ENCODE peak calls at places on chromosomes 7 and 10, in six cellular contexts. N is SJCRH30, D is HCT116, R is GM12878, S is GM23248, T is substantia nigra. U is an unnamed sample.

GRCh38 chr7:152462995-152463713 is 27.4 kb upstream of the KMT2C start:
- DNase-seq in N (peak; percentile 88), D (no peak), R (no peak), S (peak; percentile 66), T (no peak), U (peak; percentile 48)

GRCh38 chr10:97873569-97873968 is 23.9 kb downstream of the GOLGA7B start:
- DNase-seq in N (no peak), D (no peak), R (no peak), S (peak; percentile 56), T (no peak), U (no peak)

GRCh38 chr7:22477876-22478450 is 22.0 kb downstream of the STEAP1B start:
- DNase-seq in N (no peak), D (no peak), R (no peak), S (no peak), T (no peak), U (no peak)

GRCh38 chr10:68086011-68086410 is 10.9 kb upstream of the HERC4 start:
- DNase-seq in N (no peak), D (no peak), R (no peak), S (peak; percentile 46), T (no peak), U (no peak)

GRCh38 chr7:135771961-135772638 is 23.5 kb upstream of the FAM180A start:
- DNase-seq in N (peak; percentile 58), D (no peak), R (no peak), S (peak; percentile 66), T (no peak), U (no peak)

GRCh38 chr7:13327669-13328068 is 640.2 kb downstream of the ARL4A start:
- DNase-seq in N (no peak), D (no peak), R (no peak), S (peak; percentile 4), T (no peak), U (no peak)

GRCh38 chr10:70494536-70494935 is 16.0 kb downstream of the PALD1 start:
- DNase-seq in N (no peak), D (no peak), R (no peak), S (peak; percentile 47), T (no peak), U (no peak)

GRCh38 chr7:963236-964078 is 9.0 kb upstream of the ADAP1 start:
- DNase-seq in N (no peak), D (no peak), R (no peak), S (no peak), T (no peak), U (no peak)

GRCh38 chr7:127337581-127337980 is 54.9 kb downstream of the ZNF800 start:
- DNase-seq in N (no peak), D (no peak), R (no peak), S (no peak), T (no peak), U (no peak)

GRCh38 chr10:6213908-6214307 is 11.2 kb downstream of the PFKFB3 start:
- DNase-seq in N (no peak), D (no peak), R (no peak), S (no peak), T (no peak), U (no peak)

GRCh38 chr7:24290004-24290641 is 6.1 kb downstream of the NPY start:
- DNase-seq in N (peak; percentile 87), D (peak; percentile 76), R (peak; percentile 70), S (peak; percentile 28), T (no peak), U (peak; percentile 12)

GRCh38 chr7:98727146-98727709 is 110.1 kb downstream of the NPTX2 start:
- DNase-seq in N (no peak), D (no peak), R (no peak), S (no peak), T (no peak), U (no peak)

GRCh38 chr7:71574153-71574894 is 442.4 kb downstream of the GALNT17 start:
- DNase-seq in N (no peak), D (no peak), R (no peak), S (no peak), T (no peak), U (no peak)

GRCh38 chr10:451021-451471 is 238.4 kb downstream of the DIP2C start:
- DNase-seq in N (no peak), D (no peak), R (peak; percentile 58), S (no peak), T (no peak), U (peak; percentile 31)

DNA sequence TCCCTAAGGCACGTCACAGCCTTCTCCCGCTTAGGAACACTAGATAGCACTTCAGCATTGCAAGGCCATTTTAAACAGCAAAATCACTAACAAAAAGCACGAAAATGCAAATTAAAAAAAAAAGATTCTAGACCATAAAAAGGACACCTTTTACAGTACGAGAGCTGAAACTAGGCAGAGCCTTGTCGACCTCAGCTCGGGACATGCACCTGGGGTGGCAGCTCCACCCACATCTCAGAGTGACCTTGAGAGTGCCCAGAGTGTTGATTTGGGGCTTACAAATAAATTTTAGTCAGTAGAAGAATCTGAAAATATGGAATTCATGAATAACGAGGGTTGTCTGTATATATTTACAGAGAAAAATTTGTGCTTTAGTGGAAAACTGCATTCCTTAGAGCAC is 1.1 kb downstream of the MRPS24 start:
- DNase-seq in N (no peak), D (no peak), R (no peak), S (no peak), T (no peak), U (no peak)
- H3K27ac ChIP-seq in N (no peak overlapping the region), D (no peak overlapping the region), R (peak overlapping the region; percentile 27), S (peak overlapping the region; percentile 100), T (no peak overlapping the region), U (no peak overlapping the region)

DNA sequence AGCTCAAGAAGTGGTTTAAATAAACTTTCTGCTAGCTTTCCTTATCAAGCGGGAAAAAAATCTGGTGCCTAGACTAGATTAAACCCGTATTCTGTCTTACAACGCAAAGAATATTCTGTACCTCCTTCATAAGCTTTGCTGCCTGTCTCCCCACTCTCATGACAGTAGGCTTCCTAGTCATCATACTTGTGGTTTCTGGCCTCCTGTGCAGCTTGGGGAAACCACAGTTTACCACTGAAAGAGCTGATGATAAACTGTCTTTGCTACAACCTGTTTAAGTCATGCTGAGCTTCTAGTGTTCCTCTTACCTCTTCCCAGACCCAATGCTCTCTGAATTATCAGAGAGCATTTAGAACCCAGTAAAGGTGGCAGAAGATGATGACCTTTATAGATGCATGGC is 55.0 kb downstream of the PODXL start:
- DNase-seq in N (no peak), D (no peak), R (no peak), S (peak; percentile 79), T (no peak), U (no peak)
- H3K27ac ChIP-seq in N (no peak overlapping the region), D (no peak overlapping the region), R (no peak overlapping the region), S (peak overlapping the region; percentile 28), T (no peak overlapping the region), U (no peak overlapping the region)

DNA sequence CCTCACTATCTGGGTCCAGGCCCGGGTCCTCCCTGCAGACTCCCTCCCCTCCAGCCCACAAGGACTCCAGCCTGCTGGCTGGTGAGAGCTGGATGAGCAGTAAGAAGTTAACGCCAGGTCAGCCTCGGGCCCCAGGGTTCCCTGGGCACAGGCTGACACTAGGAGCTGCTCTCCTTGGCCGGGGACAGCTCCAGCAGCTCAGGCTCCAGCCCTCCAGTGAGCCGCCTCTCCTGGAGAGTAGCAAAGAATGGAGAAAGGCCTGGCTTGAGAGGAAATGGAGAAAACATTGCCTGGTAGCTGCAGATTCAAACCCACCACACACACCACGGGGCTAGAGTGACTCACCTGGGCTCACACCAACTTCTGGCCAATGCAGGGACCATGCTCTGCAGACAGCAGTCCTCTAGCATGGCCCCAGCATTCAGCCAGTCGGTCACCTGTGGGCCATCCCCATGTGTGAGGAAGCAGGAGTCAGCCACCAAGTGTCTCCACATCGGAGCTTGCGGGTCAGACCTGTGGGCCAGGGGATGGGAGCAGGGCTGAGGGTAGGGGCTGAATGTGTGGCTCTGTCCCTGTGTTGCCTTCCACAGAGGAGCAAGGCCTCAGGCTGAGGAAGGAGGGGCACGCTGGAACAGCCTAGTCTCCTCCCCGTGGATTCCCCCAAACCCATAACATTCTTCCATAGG is 6.5 kb downstream of the SAP25 start:
- DNase-seq in N (no peak), D (no peak), R (no peak), S (peak; percentile 34), T (no peak), U (no peak)
- H3K27ac ChIP-seq in N (no peak overlapping the region), D (no peak overlapping the region), R (no peak overlapping the region), S (no peak overlapping the region), T (no peak overlapping the region), U (no peak overlapping the region)

DNA sequence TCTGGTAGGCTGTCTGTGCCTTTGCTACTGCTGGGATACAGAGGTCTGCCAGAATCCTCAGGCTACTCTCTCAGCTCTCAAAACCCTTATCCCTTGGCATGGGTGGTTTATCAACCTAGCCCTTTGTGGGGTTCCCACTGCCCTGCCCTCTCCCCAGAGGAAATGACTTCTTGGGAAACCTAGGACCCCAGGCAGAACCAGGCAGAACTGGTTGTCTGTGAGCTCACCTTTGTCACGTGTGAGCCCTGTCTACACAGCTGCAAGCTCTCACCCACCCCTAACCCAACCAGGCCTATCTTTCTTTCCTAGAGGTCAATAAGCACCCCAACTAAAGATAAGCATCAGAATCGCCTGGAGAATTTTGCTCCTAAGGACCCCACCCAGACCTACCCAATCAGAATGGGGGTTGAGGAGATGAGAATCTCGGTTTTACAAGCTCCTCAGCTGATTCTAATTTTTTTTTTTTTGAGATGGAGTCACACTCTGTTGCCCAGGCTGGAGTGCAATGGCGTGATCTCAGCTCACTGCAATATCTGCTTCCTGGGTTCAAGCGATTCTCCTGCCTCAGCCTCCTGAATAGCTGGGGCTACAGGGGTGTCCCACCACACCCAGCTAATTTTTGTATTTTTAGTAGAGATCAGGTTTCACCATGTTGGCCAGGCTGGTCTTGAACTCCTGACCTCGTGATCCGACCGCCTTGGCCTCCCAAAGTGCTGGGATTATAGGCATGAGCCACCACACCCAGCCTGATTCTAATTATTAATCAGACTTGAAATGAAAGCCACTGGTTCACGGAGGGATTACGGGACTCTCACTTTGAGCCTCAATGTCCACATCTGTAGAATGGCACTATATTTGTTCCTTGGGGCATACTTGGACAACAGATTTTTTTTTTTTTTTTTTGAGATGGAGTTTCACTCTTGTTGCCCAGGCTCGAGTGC is 7.5 kb upstream of the DDIT4 start:
- DNase-seq in N (no peak), D (no peak), R (no peak), S (no peak), T (no peak), U (no peak)
- H3K27ac ChIP-seq in N (no peak overlapping the region), D (no peak overlapping the region), R (no peak overlapping the region), S (no peak overlapping the region), T (no peak overlapping the region), U (no peak overlapping the region)

GRCh38 chr10:23448802-23449570 is 10.1 kb downstream of the OTUD1 start:
- DNase-seq in N (peak; percentile 16), D (no peak), R (peak; percentile 39), S (peak; percentile 27), T (no peak), U (no peak)

GRCh38 chr10:23445591-23445990 is 6.7 kb downstream of the OTUD1 start:
- DNase-seq in N (peak; percentile 64), D (no peak), R (no peak), S (no peak), T (no peak), U (no peak)

GRCh38 chr10:23452010-23452655 is 13.3 kb downstream of the OTUD1 start:
- DNase-seq in N (no peak), D (no peak), R (no peak), S (no peak), T (no peak), U (no peak)

GRCh38 chr10:23449677-23450220 is 10.9 kb downstream of the OTUD1 start:
- DNase-seq in N (no peak), D (no peak), R (no peak), S (no peak), T (no peak), U (no peak)

DNA sequence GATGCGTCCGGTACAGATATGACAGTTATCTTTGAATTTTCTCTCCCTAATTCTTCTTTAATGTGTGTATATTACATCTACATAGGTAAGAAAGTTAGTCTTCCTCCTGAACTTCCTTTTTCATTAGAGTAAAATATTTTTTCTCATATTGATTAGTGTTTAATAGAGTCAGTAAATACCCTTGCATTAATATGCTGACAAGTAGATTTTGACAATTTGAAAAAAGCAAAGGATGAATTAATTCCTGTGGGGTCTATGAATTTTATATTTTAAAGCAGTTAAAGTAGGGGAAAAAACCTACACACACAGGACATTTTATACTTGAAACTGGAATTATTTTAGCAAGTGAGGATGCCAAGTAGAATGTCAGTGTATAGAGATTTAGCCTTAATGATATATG is 9.4 kb downstream of the OTUD1 start:
- DNase-seq in N (no peak), D (no peak), R (no peak), S (no peak), T (no peak), U (no peak)
- H3K27ac ChIP-seq in N (no peak overlapping the region), D (no peak overlapping the region), R (no peak overlapping the region), S (no peak overlapping the region), T (no peak overlapping the region), U (no peak overlapping the region)